ENCODE peak calls at places on chromosomes 13 and 19, in six cellular contexts. Y is A549, V is mammary epithelial cell, C is fibroblast of lung, O is Peyer's patch, Q is brain microvascular endothelial cell. A is an unnamed sample.

GRCh38 chr13:109904218-109904617 is 117.8 kb upstream of the IRS2 start:
- DNase-seq in C (no peak), Q (no peak), V (peak; percentile 33), Y (no peak), O (no peak), A (no peak)

GRCh38 chr19:33578697-33579096 is 43.1 kb upstream of the CHST8 start:
- DNase-seq in C (no peak), Y (no peak), V (no peak), Q (no peak), O (no peak), A (no peak)

GRCh38 chr19:58581227-58582141 is 8.3 kb upstream of the MZF1 start:
- DNase-seq in Y (peak; percentile 63), Q (peak; percentile 85), O (peak; percentile 92), V (peak; percentile 72), C (peak; percentile 70), A (peak; percentile 85)

GRCh38 chr13:102721800-102722231 is 27.0 kb upstream of the METTL21C start:
- DNase-seq in V (no peak), O (no peak), Y (no peak), C (peak; percentile 8), Q (no peak), A (peak; percentile 94)

GRCh38 chr19:41363753-41364545 is at the start of gene B9D2:
- DNase-seq in O (peak; percentile 99), Y (peak; percentile 100), V (peak; percentile 96), Q (peak; percentile 98), C (peak; percentile 96), A (peak; percentile 99)

GRCh38 chr13:27965740-27966640 is 3.1 kb downstream of the CDX2 start:
- DNase-seq in O (no peak), Q (no peak), V (no peak), C (no peak), Y (no peak), A (no peak)

GRCh38 chr13:51277943-51278342 is 55.7 kb downstream of the FAM124A start:
- DNase-seq in C (no peak), V (no peak), O (no peak), Y (no peak), Q (no peak), A (no peak)

GRCh38 chr19:38362076-38362945 is 12.1 kb upstream of the PSMD8 start:
- DNase-seq in Q (peak; percentile 62), O (peak; percentile 94), V (peak; percentile 81), Y (peak; percentile 94), C (peak; percentile 54), A (peak; percentile 82)

GRCh38 chr13:39816936-39817335 is 161.5 kb downstream of the COG6 start:
- DNase-seq in V (no peak), Y (no peak), Q (peak; percentile 88), C (peak; percentile 72), O (no peak), A (no peak)

GRCh38 chr13:67314405-67314804 is 84.3 kb upstream of the PCDH9 start:
- DNase-seq in Q (no peak), C (no peak), O (no peak), V (no peak), Y (no peak), A (no peak)

GRCh38 chr13:100490692-100491091 is 97.9 kb downstream of the GGACT start:
- DNase-seq in O (no peak), V (no peak), C (peak; percentile 34), Q (no peak), Y (no peak), A (no peak)

GRCh38 chr13:69545500-69546025 is 562.1 kb upstream of the ATXN8OS start:
- DNase-seq in O (no peak), V (no peak), C (no peak), Q (no peak), Y (no peak), A (no peak)

GRCh38 chr19:41161903-41162302 is 31.1 kb upstream of the CYP2S1 start:
- DNase-seq in Y (no peak), C (no peak), O (no peak), Q (no peak), V (no peak), A (no peak)

GRCh38 chr13:51978836-51979556 is 32.3 kb downstream of the ATP7B start:
- DNase-seq in C (no peak), Q (no peak), V (no peak), Y (no peak), O (peak; percentile 73), A (no peak)

GRCh38 chr13:87889241-87889640 is 218.1 kb downstream of the SLITRK5 start:
- DNase-seq in Y (no peak), O (no peak), C (no peak), V (no peak), Q (no peak), A (no peak)

GRCh38 chr19:28168557-28168956 is 1044.4 kb downstream of the UQCRFS1 start:
- DNase-seq in Y (no peak), Q (no peak), V (no peak), C (peak; percentile 13), O (no peak), A (no peak)

GRCh38 chr19:36054733-36055686 is at the start of gene WDR62:
- DNase-seq in C (peak; percentile 87), Y (peak; percentile 100), V (peak; percentile 91), O (peak; percentile 96), Q (peak; percentile 89), A (peak; percentile 97)

GRCh38 chr13:20715340-20715732 is 11.8 kb downstream of the IL17D start:
- DNase-seq in V (no peak), Q (no peak), Y (no peak), O (no peak), C (no peak), A (no peak)

GRCh38 chr13:35475131-35475959 is 1.1 kb downstream of the MAB21L1 start:
- DNase-seq in O (peak; percentile 48), V (peak; percentile 17), Y (no peak), C (peak; percentile 47), Q (peak; percentile 7), A (peak; percentile 76)

GRCh38 chr19:33470686-33471085 is 50.9 kb downstream of the PEPD start:
- DNase-seq in V (no peak), Q (no peak), Y (no peak), O (no peak), C (no peak), A (no peak)

GRCh38 chr13:68304287-68304893 is 1074.3 kb upstream of the PCDH9 start:
- DNase-seq in V (peak; percentile 9), O (no peak), Y (peak; percentile 6), Q (no peak), C (peak; percentile 23), A (no peak)

GRCh38 chr13:75635101-75635620 is 969 bp upstream of the LMO7 start:
- DNase-seq in V (no peak), Y (no peak), Q (no peak), O (no peak), C (peak; percentile 39), A (no peak)

GRCh38 chr13:91240341-91240740 is 107.1 kb upstream of the MIR17HG start:
- DNase-seq in Q (no peak), C (no peak), V (no peak), Y (no peak), O (no peak), A (no peak)

GRCh38 chr13:40190656-40191100 is 475.8 kb downstream of the FOXO1 start:
- DNase-seq in O (peak; percentile 93), Q (peak; percentile 84), C (peak; percentile 89), Y (no peak), V (peak; percentile 93), A (peak; percentile 72)

GRCh38 chr19:44753932-44754742 is 5.6 kb downstream of the BCL3 start:
- DNase-seq in O (peak; percentile 98), Y (peak; percentile 82), V (peak; percentile 72), Q (peak; percentile 67), C (peak; percentile 89), A (peak; percentile 86)

GRCh38 chr19:51327066-51327985 is 14.6 kb downstream of the VSIG10L start:
- DNase-seq in C (no peak), Y (peak; percentile 88), O (peak; percentile 57), Q (peak; percentile 42), V (peak; percentile 31), A (peak; percentile 55)

GRCh38 chr19:49168421-49168820 is 10.8 kb downstream of the TRPM4 start:
- DNase-seq in Q (no peak), C (no peak), O (no peak), V (no peak), Y (no peak), A (no peak)

GRCh38 chr19:49167857-49168409 is 10.3 kb downstream of the TRPM4 start:
- DNase-seq in V (no peak), O (no peak), C (no peak), Y (no peak), Q (no peak), A (no peak)

GRCh38 chr19:49165111-49165750 is 7.6 kb downstream of the TRPM4 start:
- DNase-seq in O (no peak), V (no peak), C (peak; percentile 34), Y (no peak), Q (peak; percentile 25), A (no peak)

GRCh38 chr19:49161987-49162386 is 4.4 kb downstream of the TRPM4 start:
- DNase-seq in C (peak; percentile 48), O (no peak), Q (peak; percentile 43), V (peak; percentile 23), Y (no peak), A (no peak)

GRCh38 chr19:49165865-49166301 is 8.3 kb downstream of the TRPM4 start:
- DNase-seq in C (no peak), Q (no peak), Y (no peak), V (no peak), O (no peak), A (no peak)
- TF ChIP-seq CTCF in C (no peak), Q (peak; percentile 32), Y (no peak), V (no peak), O (no peak), A (no peak)

GRCh38 chr19:7861619-7862412 is 12.4 kb downstream of the PRR36 start:
- DNase-seq in Y (no peak), O (no peak), V (no peak), C (no peak), Q (no peak), A (no peak)
- H3K4me3 ChIP-seq in Y (peak overlapping the region; percentile 40), O (peak overlapping the region; percentile 28), V (peak overlapping the region; percentile 30), C (no peak overlapping the region), Q (peak overlapping the region; percentile 6), A (no peak overlapping the region)

GRCh38 chr19:18202759-18203407 is 959 bp downstream of the RAB3A start:
- DNase-seq in Q (no peak), O (peak; percentile 59), V (peak; percentile 9), C (no peak), Y (no peak), A (no peak)
- TF ChIP-seq CTCF in Q (peak; percentile 53), O (peak; percentile 27), V (no peak), C (peak; percentile 41), Y (peak; percentile 27), A (peak; percentile 22)

GRCh38 chr19:17873661-17874422 is 2.1 kb downstream of the SLC5A5 start:
- DNase-seq in C (no peak), O (peak; percentile 79), Q (no peak), V (peak; percentile 37), Y (peak; percentile 49), A (no peak)
- H3K4me3 ChIP-seq in C (no peak overlapping the region), O (peak overlapping the region; percentile 48), Q (peak overlapping the region; percentile 3), V (peak overlapping the region; percentile 6), Y (peak overlapping the region; percentile 52), A (no peak overlapping the region)

A was measured in foreskin fibroblast.